ENCODE peak calls at places on chromosomes 4 and X, in eight cellular contexts. P is kidney epithelial cell, H is PC-9, X is Caco-2, F is OCI-LY7, V is aorta, T is esophagus squamous epithelium, J is sigmoid colon. B is an unnamed sample. For H3K36me3, the result is how much of the 10 kb centered on the place peaks cover.

GRCh38 chr4:8606966-8607365 is 14.4 kb downstream of the CPZ start:
- DNase-seq in J (no peak), P (no peak), X (no peak), V (no peak), F (no peak), H (no peak), T (no peak), B (no peak)

GRCh38 chrX:129540725-129541184 is 696 bp downstream of the OCRL start:
- DNase-seq in T (no peak), H (peak), F (peak), V (peak), J (peak), P (no peak), X (no peak), B (peak)

GRCh38 chr4:3335385-3335784 is 42.6 kb downstream of the RGS12 start:
- DNase-seq in J (no peak), H (no peak), P (no peak), F (no peak), X (no peak), T (no peak), V (no peak), B (no peak)

GRCh38 chr4:86935833-86936721 is 1.3 kb downstream of the AFF1 start:
- DNase-seq in F (peak), T (no peak), J (peak), X (peak), V (peak), H (peak), P (no peak), B (peak)

GRCh38 chrX:104913348-104913747 is 307.1 kb downstream of the TEX13A start:
- DNase-seq in T (no peak), V (no peak), J (no peak), P (peak), F (peak), X (no peak), H (no peak), B (no peak)

GRCh38 chr4:52036875-52037274 is 1.2 kb downstream of the SGCB start:
- DNase-seq in F (no peak), X (no peak), J (no peak), P (no peak), T (no peak), V (no peak), H (no peak), B (no peak)

GRCh38 chrX:65879977-65880799 is 159.7 kb downstream of the VSIG4 start:
- DNase-seq in V (no peak), X (no peak), P (no peak), T (no peak), F (no peak), H (no peak), J (no peak), B (no peak)

GRCh38 chr4:26342328-26343040 is 21.7 kb downstream of the RBPJ start:
- DNase-seq in V (no peak), T (no peak), P (peak), F (no peak), X (no peak), H (peak), J (no peak), B (no peak)

GRCh38 chrX:30906726-30907125 is 17.7 kb upstream of the TAB3 start:
- DNase-seq in X (no peak), J (no peak), V (no peak), F (no peak), H (peak), P (no peak), T (no peak), B (no peak)

GRCh38 chr4:120071192-120071795 is 4.6 kb upstream of the MAD2L1 start:
- DNase-seq in P (no peak), J (no peak), F (peak), T (no peak), X (peak), V (no peak), H (peak), B (peak)

GRCh38 chrX:118182050-118182449 is 65.4 kb upstream of the KLHL13 start:
- DNase-seq in F (no peak), J (no peak), P (peak), V (no peak), T (no peak), X (no peak), H (no peak), B (no peak)

GRCh38 chrX:10137516-10137915 is 19.3 kb upstream of the CLCN4 start:
- DNase-seq in H (no peak), T (no peak), P (no peak), F (no peak), J (peak), V (peak), X (no peak), B (no peak)

GRCh38 chrX:41265615-41266014 is 68.3 kb upstream of the DDX3X start:
- DNase-seq in T (no peak), F (no peak), X (no peak), V (no peak), P (no peak), J (peak), H (no peak), B (no peak)

GRCh38 chrX:137575596-137576255 is 9.8 kb downstream of the ZIC3 start:
- DNase-seq in V (no peak), F (no peak), T (no peak), X (no peak), P (no peak), H (no peak), J (no peak), B (no peak)

GRCh38 chrX:141904262-141904661 is 568 bp downstream of the MAGEC1 start:
- DNase-seq in J (no peak), P (no peak), H (no peak), X (no peak), F (no peak), T (no peak), V (no peak), B (no peak)

GRCh38 chr4:67332627-67333026 is 212.7 kb downstream of the CENPC start:
- DNase-seq in X (no peak), F (peak), H (no peak), V (no peak), T (no peak), J (no peak), P (no peak), B (peak)

GRCh38 chr4:136343340-136343739 is 1189.0 kb downstream of the PCDH18 start:
- DNase-seq in P (no peak), H (no peak), F (no peak), J (no peak), T (no peak), V (no peak), X (no peak), B (no peak)

GRCh38 chrX:40496728-40497127 is 84.0 kb upstream of the ATP6AP2 start:
- DNase-seq in X (no peak), V (no peak), T (no peak), H (no peak), P (no peak), F (no peak), J (no peak), B (no peak)

GRCh38 chr4:76203541-76203940 is 10.1 kb downstream of the SCARB2 start:
- DNase-seq in F (no peak), P (no peak), X (no peak), J (no peak), V (no peak), T (no peak), H (no peak), B (peak)

GRCh38 chr4:165785337-165785736 is 87.7 kb upstream of the TLL1 start:
- DNase-seq in V (no peak), F (no peak), H (no peak), J (no peak), P (no peak), T (no peak), X (no peak), B (no peak)

GRCh38 chr4:89000844-89001360 is 56.1 kb downstream of the FAM13A start:
- DNase-seq in F (no peak), X (no peak), P (no peak), J (no peak), T (no peak), V (no peak), H (no peak), B (no peak)

GRCh38 chrX:65491620-65492019 is 43.0 kb downstream of the LAS1L start:
- DNase-seq in F (no peak), H (no peak), V (no peak), J (no peak), X (no peak), T (no peak), P (no peak), B (no peak)

GRCh38 chrX:42740456-42740855 is 37.5 kb downstream of the PPP1R2C start:
- DNase-seq in V (no peak), F (no peak), J (no peak), P (no peak), T (no peak), H (no peak), X (no peak), B (no peak)

GRCh38 chr4:170675568-170676262 is 586.0 kb upstream of the AADAT start:
- DNase-seq in T (no peak), V (no peak), X (no peak), P (no peak), H (no peak), J (no peak), F (no peak), B (no peak)

GRCh38 chrX:5236096-5236495 is 992.6 kb downstream of the NLGN4X start:
- DNase-seq in F (peak), T (no peak), X (peak), J (no peak), V (no peak), P (no peak), H (no peak), B (peak)

GRCh38 chr4:8238515-8239053 is 31.0 kb upstream of the HTRA3 start:
- DNase-seq in P (no peak), X (peak), F (peak), T (no peak), J (no peak), V (no peak), H (no peak), B (peak)

GRCh38 chr4:134906404-134907023 is 704.9 kb upstream of the PABPC4L start:
- DNase-seq in V (no peak), H (peak), T (no peak), P (no peak), F (no peak), X (no peak), J (no peak), B (peak)

GRCh38 chr4:127783026-127783769 is 1.1 kb downstream of the HSPA4L start:
- DNase-seq in H (peak), F (no peak), T (peak), P (no peak), X (peak), V (peak), J (peak), B (peak)

GRCh38 chr4:151940290-151940689 is 179.5 kb upstream of the GATB start:
- DNase-seq in H (no peak), T (no peak), X (no peak), F (no peak), J (no peak), P (no peak), V (no peak), B (no peak)

GRCh38 chr4:174256277-174256713 is 27.2 kb downstream of the FBXO8 start:
- DNase-seq in J (no peak), H (no peak), V (no peak), F (no peak), T (no peak), P (no peak), X (no peak), B (no peak)

GRCh38 chr4:155889036-155889793 is 14.3 kb upstream of the TDO2 start:
- DNase-seq in P (peak), J (no peak), T (no peak), H (no peak), X (no peak), F (no peak), V (no peak), B (no peak)

GRCh38 chrX:25941087-25941486 is 197.1 kb upstream of the MAGEB18 start:
- DNase-seq in F (no peak), V (no peak), H (no peak), X (no peak), P (peak), J (no peak), T (no peak), B (no peak)

GRCh38 chr4:42142586-42142985 is 9.9 kb downstream of the BEND4 start:
- DNase-seq in T (no peak), P (no peak), F (no peak), V (no peak), X (no peak), J (no peak), H (no peak), B (no peak)

GRCh38 chrX:14528629-14529287 is 578 bp upstream of the GLRA2 start:
- DNase-seq in P (no peak), H (peak), J (peak), F (peak), T (no peak), V (peak), X (peak), B (peak)

GRCh38 chr4:83010111-83010521 is 507 bp downstream of the LIN54 start:
- DNase-seq in V (no peak), P (no peak), H (peak), X (no peak), F (peak), J (no peak), T (no peak), B (no peak)

GRCh38 chr4:89661490-89661889 is 175.5 kb downstream of the SNCA start:
- DNase-seq in X (no peak), T (no peak), V (no peak), J (no peak), H (peak), P (peak), F (no peak), B (no peak)

GRCh38 chr4:153782567-153782966 is 6.3 kb downstream of the SFRP2 start:
- DNase-seq in V (no peak), J (no peak), H (no peak), P (no peak), T (no peak), F (no peak), X (no peak), B (no peak)

GRCh38 chr4:153781280-153781679 is 7.6 kb downstream of the SFRP2 start:
- DNase-seq in T (no peak), F (no peak), P (no peak), V (no peak), H (no peak), X (no peak), J (no peak), B (no peak)

GRCh38 chr4:153780876-153781275 is 8.0 kb downstream of the SFRP2 start:
- DNase-seq in P (no peak), T (no peak), J (no peak), V (no peak), X (no peak), H (no peak), F (no peak), B (no peak)

GRCh38 chr4:153780221-153780620 is 8.7 kb downstream of the SFRP2 start:
- DNase-seq in P (no peak), H (no peak), X (no peak), T (no peak), J (no peak), F (no peak), V (no peak), B (no peak)

GRCh38 chr4:153781717-153782416 is 7.0 kb downstream of the SFRP2 start:
- DNase-seq in V (no peak), H (no peak), J (no peak), P (no peak), T (no peak), X (no peak), F (no peak), B (no peak)
- H3K36me3 ChIP-seq in V (under half), H (under half), J (under half), P (under half), T (under half), X (under half), F (under half), B (under half)

DNA sequence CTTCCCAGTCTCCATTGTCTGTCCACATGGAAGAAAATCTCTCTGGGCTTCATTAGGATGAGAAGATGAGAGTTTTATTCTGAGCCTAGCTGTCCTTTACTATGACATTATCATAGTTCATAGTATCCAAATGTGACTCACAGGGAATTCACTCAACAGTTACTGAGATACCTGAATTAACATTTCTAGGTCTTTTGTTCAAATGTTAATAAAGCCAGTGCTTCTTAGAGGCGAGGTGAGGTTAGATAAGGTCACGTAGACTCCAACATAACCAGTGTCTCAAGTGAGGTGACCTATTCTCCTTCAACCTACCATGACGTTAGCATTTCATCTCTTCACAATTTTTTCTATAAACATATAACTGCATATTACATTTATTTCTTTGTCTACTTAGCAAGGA is 67.2 kb downstream of the PALLD start:
- DNase-seq in H (no peak), X (no peak), F (no peak), V (no peak), T (no peak), J (no peak), P (no peak), B (no peak)
- H3K36me3 ChIP-seq in H (under half), X (under half), F (under half), V (under half), T (under half), J (under half), P (under half), B (under half)

DNA sequence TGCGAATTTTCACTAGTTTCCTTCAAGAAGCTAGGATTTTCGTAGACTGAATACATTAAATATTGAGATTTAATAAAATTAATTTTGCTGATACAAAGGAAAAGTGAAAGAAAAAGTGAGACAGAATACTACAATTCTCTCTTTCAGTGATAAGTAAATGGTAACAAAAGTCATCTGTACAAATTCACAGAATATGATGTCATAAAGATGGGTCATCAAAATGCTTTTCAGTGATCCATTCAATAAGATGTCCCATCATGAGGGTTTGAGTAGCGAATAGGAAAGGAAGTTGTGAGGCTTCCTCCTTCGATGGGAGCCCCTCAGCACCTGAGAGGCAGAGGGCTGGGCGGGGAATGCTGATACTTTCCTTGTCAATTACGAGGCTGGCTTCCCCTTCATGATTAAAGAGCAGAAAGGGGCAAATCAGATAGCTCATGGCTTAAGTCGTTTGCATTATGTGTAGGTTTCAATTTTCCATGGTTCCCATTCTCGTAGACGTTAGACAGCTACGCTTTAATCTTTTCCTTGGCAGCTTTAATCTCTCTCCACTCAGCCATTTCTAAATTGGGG is 108.8 kb upstream of the SORBS2 start:
- DNase-seq in T (no peak), J (no peak), H (no peak), F (no peak), P (no peak), X (no peak), V (no peak), B (peak)
- H3K36me3 ChIP-seq in T (under half), J (under half), H (under half), F (under half), P (under half), X (under half), V (under half), B (under half)

DNA sequence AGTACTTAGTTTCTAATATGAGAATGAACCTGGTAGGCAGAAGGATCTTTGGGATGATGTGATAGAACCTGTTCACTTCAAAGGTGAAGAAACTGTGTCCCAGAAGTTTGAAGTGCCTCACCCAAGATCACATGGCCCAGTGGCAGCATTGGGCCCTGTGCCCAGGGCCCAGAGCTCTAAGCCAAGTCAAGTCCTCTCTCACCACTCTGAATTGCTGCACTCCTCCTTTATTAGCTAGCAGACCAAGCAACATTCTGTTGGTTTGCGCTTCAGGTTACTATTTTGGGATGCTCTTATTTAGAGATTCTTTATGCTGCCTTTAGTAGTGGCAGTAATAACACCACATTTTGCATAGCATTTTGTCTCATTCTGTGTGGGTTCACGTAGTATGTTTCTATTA is 82.7 kb downstream of the PARM1 start:
- DNase-seq in V (no peak), X (no peak), J (no peak), H (no peak), T (no peak), F (no peak), P (no peak), B (no peak)
- H3K36me3 ChIP-seq in V (under half), X (under half), J (under half), H (under half), T (under half), F (under half), P (under half), B (under half)

GRCh38 chr4:2179717-2180116 is 62.2 kb downstream of the HAUS3 start:
- DNase-seq in F (no peak), H (no peak), T (no peak), X (no peak), V (no peak), J (no peak), P (no peak), B (no peak)
- H3K36me3 ChIP-seq in F (under half), H (under half), T (under half), X (under half), V (under half), J (under half), P (under half), B (under half)

GRCh38 chrX:300334-300733 is 18.3 kb downstream of the GTPBP6 start:
- DNase-seq in V (no peak), X (no peak), H (no peak), J (no peak), P (no peak), T (no peak), F (no peak), B (no peak)

GRCh38 chrX:295136-295535 is 14.0 kb downstream of the PLCXD1 start:
- DNase-seq in F (no peak), J (peak), X (no peak), T (no peak), P (no peak), H (no peak), V (peak), B (no peak)

GRCh38 chrX:292900-293897 is 12.0 kb downstream of the PLCXD1 start:
- DNase-seq in X (no peak), J (peak), H (no peak), F (no peak), T (no peak), P (no peak), V (peak), B (peak)

GRCh38 chrX:302975-303374 is 15.6 kb downstream of the GTPBP6 start:
- DNase-seq in X (no peak), V (peak), F (no peak), P (no peak), J (no peak), H (no peak), T (no peak), B (no peak)

DNA sequence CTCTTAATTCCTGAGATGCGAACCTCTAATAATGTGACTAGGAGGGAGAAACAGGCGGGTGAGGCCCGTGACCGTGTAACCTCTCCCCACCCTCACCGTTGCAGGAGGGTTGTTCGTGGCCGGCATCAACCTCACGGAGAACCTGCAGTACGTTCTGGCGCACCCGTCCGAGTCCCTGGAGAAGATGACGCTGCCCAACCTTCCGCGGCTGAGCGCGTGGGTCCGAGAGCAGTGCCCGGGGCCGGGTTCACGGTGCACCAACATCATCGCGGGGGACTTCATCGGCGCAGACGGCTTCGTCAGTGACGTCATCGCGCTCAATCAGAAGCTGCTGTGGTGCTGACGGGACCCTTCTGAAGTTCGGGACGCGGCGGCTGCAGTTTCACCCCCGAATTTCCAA is 17.8 kb downstream of the PLCXD1 start:
- DNase-seq in H (no peak), F (no peak), J (peak), P (no peak), T (no peak), V (peak), X (no peak), B (no peak)
- H3K36me3 ChIP-seq in H (under half), F (half or more), J (under half), P (under half), T (under half), V (under half), X (under half), B (half or more)

DNA sequence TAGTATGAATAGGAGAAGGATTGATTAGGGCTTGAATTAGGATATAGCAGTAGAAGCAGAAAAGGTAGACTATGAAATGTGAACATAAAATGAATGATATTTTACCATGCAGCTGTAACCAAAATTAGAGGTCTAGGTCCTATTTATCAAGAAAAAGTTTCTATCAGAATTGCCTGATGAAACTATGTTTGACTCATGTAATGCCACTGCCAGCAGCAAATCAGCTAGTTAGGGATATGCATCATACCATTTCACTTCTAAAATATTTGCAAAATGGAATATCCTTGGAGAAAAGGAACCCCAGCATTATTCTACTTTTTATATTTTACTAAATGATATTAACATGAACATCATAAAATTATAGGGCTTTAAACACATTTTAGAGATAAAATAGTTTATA is 188.4 kb downstream of the WDFY3 start:
- DNase-seq in X (no peak), F (no peak), P (no peak), H (no peak), V (no peak), T (no peak), J (no peak), B (no peak)
- H3K36me3 ChIP-seq in X (under half), F (under half), P (under half), H (under half), V (under half), T (under half), J (under half), B (under half)